ENCODE peak calls at places on chromosomes 6 and 20, in ten cellular contexts. One of them, this sample, is unnamed.

GRCh38 chr6:9699890-9700289 is 715.0 kb downstream of the TFAP2A start:
- DNase-seq in GM13976: no peak
- DNase-seq in astrocyte of the hippocampus: no peak
- DNase-seq in stimulated activated naive CD8-positive, alpha-beta T cell treated with anti-CD3 and anti-CD28 coated beads, Interleukin-15, Interleukin-2, amounts not matched to agents 100 U/mL and 50 U/mL, for 24 hours: no peak
- DNase-seq in CD4-positive, alpha-beta T cell: no peak
- DNase-seq in ACHN: no peak
- DNase-seq in midbrain: no peak
- DNase-seq in fibroblast of the aortic adventitia: no peak
- DNase-seq in adrenal gland: no peak
- DNase-seq in GM12892: no peak
- DNase-seq in this sample: no peak

GRCh38 chr6:11459002-11459658 is 78.4 kb upstream of the TMEM170B start:
- DNase-seq in GM12892: no peak
- DNase-seq in fibroblast of the aortic adventitia: no peak
- DNase-seq in stimulated activated naive CD8-positive, alpha-beta T cell treated with anti-CD3 and anti-CD28 coated beads, Interleukin-15, Interleukin-2, amounts not matched to agents 100 U/mL and 50 U/mL, for 24 hours: peak
- DNase-seq in adrenal gland: no peak
- DNase-seq in midbrain: no peak
- DNase-seq in CD4-positive, alpha-beta T cell: no peak
- DNase-seq in GM13976: peak
- DNase-seq in ACHN: no peak
- DNase-seq in astrocyte of the hippocampus: no peak
- DNase-seq in this sample: no peak

GRCh38 chr6:97876711-97877110 is 593.7 kb upstream of the MMS22L start:
- DNase-seq in adrenal gland: no peak
- DNase-seq in GM13976: no peak
- DNase-seq in fibroblast of the aortic adventitia: no peak
- DNase-seq in astrocyte of the hippocampus: no peak
- DNase-seq in stimulated activated naive CD8-positive, alpha-beta T cell treated with anti-CD3 and anti-CD28 coated beads, Interleukin-15, Interleukin-2, amounts not matched to agents 100 U/mL and 50 U/mL, for 24 hours: no peak
- DNase-seq in GM12892: no peak
- DNase-seq in CD4-positive, alpha-beta T cell: no peak
- DNase-seq in ACHN: no peak
- DNase-seq in midbrain: no peak
- DNase-seq in this sample: no peak

GRCh38 chr6:47103931-47104330 is 61.8 kb upstream of the ADGRF1 start:
- DNase-seq in GM13976: no peak
- DNase-seq in GM12892: no peak
- DNase-seq in midbrain: peak
- DNase-seq in CD4-positive, alpha-beta T cell: no peak
- DNase-seq in adrenal gland: no peak
- DNase-seq in ACHN: no peak
- DNase-seq in astrocyte of the hippocampus: no peak
- DNase-seq in stimulated activated naive CD8-positive, alpha-beta T cell treated with anti-CD3 and anti-CD28 coated beads, Interleukin-15, Interleukin-2, amounts not matched to agents 100 U/mL and 50 U/mL, for 24 hours: no peak
- DNase-seq in fibroblast of the aortic adventitia: peak
- DNase-seq in this sample: peak

GRCh38 chr6:30725713-30726505 is 5.8 kb downstream of the TUBB start:
- DNase-seq in stimulated activated naive CD8-positive, alpha-beta T cell treated with anti-CD3 and anti-CD28 coated beads, Interleukin-15, Interleukin-2, amounts not matched to agents 100 U/mL and 50 U/mL, for 24 hours: no peak
- DNase-seq in ACHN: peak
- DNase-seq in CD4-positive, alpha-beta T cell: no peak
- DNase-seq in midbrain: no peak
- DNase-seq in GM12892: no peak
- DNase-seq in astrocyte of the hippocampus: peak
- DNase-seq in adrenal gland: no peak
- DNase-seq in fibroblast of the aortic adventitia: peak
- DNase-seq in GM13976: no peak
- DNase-seq in this sample: no peak

GRCh38 chr6:134195164-134195906 is 122.6 kb downstream of the SGK1 start:
- DNase-seq in fibroblast of the aortic adventitia: peak
- DNase-seq in adrenal gland: no peak
- DNase-seq in astrocyte of the hippocampus: no peak
- DNase-seq in GM12892: no peak
- DNase-seq in midbrain: no peak
- DNase-seq in stimulated activated naive CD8-positive, alpha-beta T cell treated with anti-CD3 and anti-CD28 coated beads, Interleukin-15, Interleukin-2, amounts not matched to agents 100 U/mL and 50 U/mL, for 24 hours: no peak
- DNase-seq in CD4-positive, alpha-beta T cell: no peak
- DNase-seq in ACHN: no peak
- DNase-seq in GM13976: no peak
- DNase-seq in this sample: no peak

GRCh38 chr6:21227486-21227885 is 366.1 kb upstream of the SOX4 start:
- DNase-seq in CD4-positive, alpha-beta T cell: no peak
- DNase-seq in fibroblast of the aortic adventitia: no peak
- DNase-seq in astrocyte of the hippocampus: peak
- DNase-seq in adrenal gland: no peak
- DNase-seq in GM12892: no peak
- DNase-seq in midbrain: no peak
- DNase-seq in GM13976: no peak
- DNase-seq in ACHN: no peak
- DNase-seq in stimulated activated naive CD8-positive, alpha-beta T cell treated with anti-CD3 and anti-CD28 coated beads, Interleukin-15, Interleukin-2, amounts not matched to agents 100 U/mL and 50 U/mL, for 24 hours: no peak
- DNase-seq in this sample: no peak

GRCh38 chr6:36442671-36443497 is at the start of the genes KCTD20 and PXT1:
- DNase-seq in CD4-positive, alpha-beta T cell: peak
- DNase-seq in stimulated activated naive CD8-positive, alpha-beta T cell treated with anti-CD3 and anti-CD28 coated beads, Interleukin-15, Interleukin-2, amounts not matched to agents 100 U/mL and 50 U/mL, for 24 hours: peak
- DNase-seq in ACHN: peak
- DNase-seq in midbrain: peak
- DNase-seq in GM12892: peak
- DNase-seq in astrocyte of the hippocampus: peak
- DNase-seq in adrenal gland: peak
- DNase-seq in GM13976: peak
- DNase-seq in fibroblast of the aortic adventitia: peak
- DNase-seq in this sample: peak

GRCh38 chr20:46779831-46780230 is 70.4 kb downstream of the SLC2A10 start:
- DNase-seq in GM13976: no peak
- DNase-seq in CD4-positive, alpha-beta T cell: no peak
- DNase-seq in adrenal gland: no peak
- DNase-seq in GM12892: no peak
- DNase-seq in midbrain: no peak
- DNase-seq in astrocyte of the hippocampus: no peak
- DNase-seq in stimulated activated naive CD8-positive, alpha-beta T cell treated with anti-CD3 and anti-CD28 coated beads, Interleukin-15, Interleukin-2, amounts not matched to agents 100 U/mL and 50 U/mL, for 24 hours: no peak
- DNase-seq in fibroblast of the aortic adventitia: no peak
- DNase-seq in ACHN: no peak
- DNase-seq in this sample: no peak

GRCh38 chr20:62710886-62711702 is 2.5 kb downstream of the NTSR1 start:
- DNase-seq in fibroblast of the aortic adventitia: no peak
- DNase-seq in adrenal gland: no peak
- DNase-seq in astrocyte of the hippocampus: no peak
- DNase-seq in ACHN: no peak
- DNase-seq in stimulated activated naive CD8-positive, alpha-beta T cell treated with anti-CD3 and anti-CD28 coated beads, Interleukin-15, Interleukin-2, amounts not matched to agents 100 U/mL and 50 U/mL, for 24 hours: peak
- DNase-seq in GM13976: no peak
- DNase-seq in midbrain: no peak
- DNase-seq in GM12892: no peak
- DNase-seq in CD4-positive, alpha-beta T cell: no peak
- DNase-seq in this sample: no peak

GRCh38 chr6:33914519-33915120 is 110.8 kb upstream of the MLN start:
- DNase-seq in ACHN: no peak
- DNase-seq in fibroblast of the aortic adventitia: no peak
- DNase-seq in midbrain: no peak
- DNase-seq in CD4-positive, alpha-beta T cell: peak
- DNase-seq in astrocyte of the hippocampus: no peak
- DNase-seq in stimulated activated naive CD8-positive, alpha-beta T cell treated with anti-CD3 and anti-CD28 coated beads, Interleukin-15, Interleukin-2, amounts not matched to agents 100 U/mL and 50 U/mL, for 24 hours: peak
- DNase-seq in adrenal gland: no peak
- DNase-seq in GM13976: peak
- DNase-seq in GM12892: no peak
- DNase-seq in this sample: peak

GRCh38 chr6:45504947-45505346 is 127.2 kb upstream of the SUPT3H start:
- DNase-seq in astrocyte of the hippocampus: peak
- DNase-seq in ACHN: no peak
- DNase-seq in fibroblast of the aortic adventitia: peak
- DNase-seq in GM13976: no peak
- DNase-seq in CD4-positive, alpha-beta T cell: no peak
- DNase-seq in stimulated activated naive CD8-positive, alpha-beta T cell treated with anti-CD3 and anti-CD28 coated beads, Interleukin-15, Interleukin-2, amounts not matched to agents 100 U/mL and 50 U/mL, for 24 hours: no peak
- DNase-seq in adrenal gland: no peak
- DNase-seq in GM12892: no peak
- DNase-seq in midbrain: no peak
- DNase-seq in this sample: no peak

GRCh38 chr6:106910999-106911949 is 63.3 kb downstream of the CD24 start:
- DNase-seq in CD4-positive, alpha-beta T cell: no peak
- DNase-seq in stimulated activated naive CD8-positive, alpha-beta T cell treated with anti-CD3 and anti-CD28 coated beads, Interleukin-15, Interleukin-2, amounts not matched to agents 100 U/mL and 50 U/mL, for 24 hours: no peak
- DNase-seq in adrenal gland: no peak
- DNase-seq in GM12892: no peak
- DNase-seq in GM13976: no peak
- DNase-seq in midbrain: no peak
- DNase-seq in fibroblast of the aortic adventitia: no peak
- DNase-seq in ACHN: no peak
- DNase-seq in astrocyte of the hippocampus: no peak
- DNase-seq in this sample: no peak

GRCh38 chr6:116531675-116532570 is 13.6 kb downstream of the TRAPPC3L start:
- DNase-seq in astrocyte of the hippocampus: peak
- DNase-seq in GM13976: peak
- DNase-seq in stimulated activated naive CD8-positive, alpha-beta T cell treated with anti-CD3 and anti-CD28 coated beads, Interleukin-15, Interleukin-2, amounts not matched to agents 100 U/mL and 50 U/mL, for 24 hours: peak
- DNase-seq in GM12892: no peak
- DNase-seq in midbrain: peak
- DNase-seq in adrenal gland: peak
- DNase-seq in fibroblast of the aortic adventitia: peak
- DNase-seq in ACHN: peak
- DNase-seq in CD4-positive, alpha-beta T cell: peak
- DNase-seq in this sample: peak

GRCh38 chr6:6622557-6622956 is 34.0 kb downstream of the LY86 start:
- DNase-seq in ACHN: no peak
- DNase-seq in midbrain: no peak
- DNase-seq in GM13976: no peak
- DNase-seq in astrocyte of the hippocampus: no peak
- DNase-seq in stimulated activated naive CD8-positive, alpha-beta T cell treated with anti-CD3 and anti-CD28 coated beads, Interleukin-15, Interleukin-2, amounts not matched to agents 100 U/mL and 50 U/mL, for 24 hours: no peak
- DNase-seq in GM12892: no peak
- DNase-seq in CD4-positive, alpha-beta T cell: no peak
- DNase-seq in adrenal gland: no peak
- DNase-seq in fibroblast of the aortic adventitia: no peak
- DNase-seq in this sample: no peak

GRCh38 chr6:10248378-10248843 is 166.5 kb downstream of the TFAP2A start:
- DNase-seq in CD4-positive, alpha-beta T cell: no peak
- DNase-seq in adrenal gland: no peak
- DNase-seq in ACHN: no peak
- DNase-seq in fibroblast of the aortic adventitia: no peak
- DNase-seq in GM12892: no peak
- DNase-seq in astrocyte of the hippocampus: peak
- DNase-seq in midbrain: no peak
- DNase-seq in stimulated activated naive CD8-positive, alpha-beta T cell treated with anti-CD3 and anti-CD28 coated beads, Interleukin-15, Interleukin-2, amounts not matched to agents 100 U/mL and 50 U/mL, for 24 hours: no peak
- DNase-seq in GM13976: no peak
- DNase-seq in this sample: no peak